ENCODE peak calls at places on chromosomes 12 and 14, in five cellular contexts. One of them, this sample, is unnamed.

GRCh38 chr14:104370256-104370870 is 209.2 kb upstream of the C14orf180 start:
- DNase-seq in AG09319: no peak
- DNase-seq in kidney: peak
- DNase-seq in fibroblast of lung: no peak
- DNase-seq in foreskin fibroblast: no peak
- DNase-seq in this sample: no peak

GRCh38 chr12:111066744-111067437 is 146.5 kb upstream of the MYL2 start:
- DNase-seq in AG09319: no peak
- DNase-seq in kidney: no peak
- DNase-seq in fibroblast of lung: no peak
- DNase-seq in foreskin fibroblast: no peak
- DNase-seq in this sample: no peak

GRCh38 chr12:22380029-22380428 is 45.5 kb upstream of the ST8SIA1 start:
- DNase-seq in AG09319: no peak
- DNase-seq in kidney: no peak
- DNase-seq in fibroblast of lung: no peak
- DNase-seq in foreskin fibroblast: no peak
- DNase-seq in this sample: no peak

GRCh38 chr12:105223358-105223840 is 12.6 kb downstream of the APPL2 start:
- DNase-seq in AG09319: no peak
- DNase-seq in kidney: no peak
- DNase-seq in fibroblast of lung: no peak
- DNase-seq in foreskin fibroblast: no peak
- DNase-seq in this sample: no peak

GRCh38 chr14:104119700-104120251 is 18.6 kb upstream of the KIF26A start:
- DNase-seq in AG09319: no peak
- DNase-seq in kidney: peak
- DNase-seq in fibroblast of lung: no peak
- DNase-seq in foreskin fibroblast: no peak
- DNase-seq in this sample: no peak

GRCh38 chr14:23056257-23056955 is 914 bp downstream of the CDH24 start:
- DNase-seq in AG09319: no peak
- DNase-seq in kidney: peak
- DNase-seq in fibroblast of lung: peak
- DNase-seq in foreskin fibroblast: peak
- DNase-seq in this sample: peak

GRCh38 chr14:61681413-61681812 is 13.9 kb upstream of the HIF1A start:
- DNase-seq in AG09319: no peak
- DNase-seq in kidney: no peak
- DNase-seq in fibroblast of lung: no peak
- DNase-seq in foreskin fibroblast: no peak
- DNase-seq in this sample: no peak

GRCh38 chr14:95609398-95609990 is 74.6 kb downstream of the GLRX5 start:
- DNase-seq in AG09319: no peak
- DNase-seq in kidney: no peak
- DNase-seq in fibroblast of lung: peak
- DNase-seq in foreskin fibroblast: peak
- DNase-seq in this sample: no peak

GRCh38 chr12:6914246-6914947 is at the start of gene ENO2:
- DNase-seq in AG09319: no peak
- DNase-seq in kidney: peak
- DNase-seq in fibroblast of lung: peak
- DNase-seq in foreskin fibroblast: peak
- DNase-seq in this sample: peak

GRCh38 chr12:12788131-12788530 is 2.7 kb downstream of the APOLD1 start:
- DNase-seq in AG09319: no peak
- DNase-seq in kidney: no peak
- DNase-seq in fibroblast of lung: no peak
- DNase-seq in foreskin fibroblast: no peak
- DNase-seq in this sample: no peak

GRCh38 chr12:130850418-130851021 is 11.5 kb upstream of the STX2 start:
- DNase-seq in AG09319: no peak
- DNase-seq in kidney: no peak
- DNase-seq in fibroblast of lung: no peak
- DNase-seq in foreskin fibroblast: no peak
- DNase-seq in this sample: no peak

GRCh38 chr12:12070674-12071661 is at the start of gene BCL2L14:
- DNase-seq in AG09319: no peak
- DNase-seq in kidney: no peak
- DNase-seq in fibroblast of lung: no peak
- DNase-seq in foreskin fibroblast: no peak
- DNase-seq in this sample: no peak

GRCh38 chr14:24428628-24429394 is 657 bp downstream of the CBLN3 start:
- DNase-seq in AG09319: no peak
- DNase-seq in kidney: no peak
- DNase-seq in fibroblast of lung: no peak
- DNase-seq in foreskin fibroblast: no peak
- DNase-seq in this sample: no peak

GRCh38 chr12:48677782-48678181 is 4.3 kb downstream of the KANSL2 start:
- DNase-seq in AG09319: no peak
- DNase-seq in kidney: no peak
- DNase-seq in fibroblast of lung: peak
- DNase-seq in foreskin fibroblast: no peak
- DNase-seq in this sample: no peak

GRCh38 chr12:7512528-7512927 is 9.0 kb upstream of the CD163 start:
- DNase-seq in AG09319: peak
- DNase-seq in kidney: no peak
- DNase-seq in fibroblast of lung: peak
- DNase-seq in foreskin fibroblast: peak
- DNase-seq in this sample: no peak

GRCh38 chr14:77878783-77879182 is 78.9 kb downstream of the ADCK1 start:
- DNase-seq in AG09319: no peak
- DNase-seq in kidney: no peak
- DNase-seq in fibroblast of lung: no peak
- DNase-seq in foreskin fibroblast: no peak
- DNase-seq in this sample: no peak

GRCh38 chr12:31962076-31962475 is 2.9 kb downstream of the RESF1 start:
- DNase-seq in AG09319: no peak
- DNase-seq in kidney: no peak
- DNase-seq in fibroblast of lung: no peak
- DNase-seq in foreskin fibroblast: no peak
- DNase-seq in this sample: no peak

GRCh38 chr12:116896525-116896924 is 14.2 kb upstream of the FBXW8 start:
- DNase-seq in AG09319: no peak
- DNase-seq in kidney: no peak
- DNase-seq in fibroblast of lung: no peak
- DNase-seq in foreskin fibroblast: no peak
- DNase-seq in this sample: no peak

GRCh38 chr14:58796636-58797429 is 159.1 kb downstream of the DACT1 start:
- DNase-seq in AG09319: no peak
- DNase-seq in kidney: no peak
- DNase-seq in fibroblast of lung: no peak
- DNase-seq in foreskin fibroblast: no peak
- DNase-seq in this sample: no peak

GRCh38 chr14:62743569-62743968 is 301.7 kb downstream of the KCNH5 start:
- DNase-seq in AG09319: no peak
- DNase-seq in kidney: no peak
- DNase-seq in fibroblast of lung: no peak
- DNase-seq in foreskin fibroblast: no peak
- DNase-seq in this sample: no peak

GRCh38 chr14:93137864-93138263 is 22.1 kb upstream of the ITPK1 start:
- DNase-seq in AG09319: no peak
- DNase-seq in kidney: peak
- DNase-seq in fibroblast of lung: peak
- DNase-seq in foreskin fibroblast: no peak
- DNase-seq in this sample: no peak

GRCh38 chr14:98701377-98701776 is 570.6 kb downstream of the BCL11B start:
- DNase-seq in AG09319: no peak
- DNase-seq in kidney: no peak
- DNase-seq in fibroblast of lung: no peak
- DNase-seq in foreskin fibroblast: no peak
- DNase-seq in this sample: no peak

GRCh38 chr14:80316426-80316825 is 105.1 kb upstream of the DIO2 start:
- DNase-seq in AG09319: no peak
- DNase-seq in kidney: no peak
- DNase-seq in fibroblast of lung: peak
- DNase-seq in foreskin fibroblast: no peak
- DNase-seq in this sample: no peak

GRCh38 chr12:106093246-106093645 is 45.5 kb downstream of the NUAK1 start:
- DNase-seq in AG09319: no peak
- DNase-seq in kidney: no peak
- DNase-seq in fibroblast of lung: no peak
- DNase-seq in foreskin fibroblast: no peak
- DNase-seq in this sample: no peak

GRCh38 chr14:30541318-30541717 is 17.6 kb upstream of the G2E3 start:
- DNase-seq in AG09319: no peak
- DNase-seq in kidney: no peak
- DNase-seq in fibroblast of lung: no peak
- DNase-seq in foreskin fibroblast: no peak
- DNase-seq in this sample: no peak

GRCh38 chr12:103640831-103641230 is 53.8 kb downstream of the STAB2 start:
- DNase-seq in AG09319: no peak
- DNase-seq in kidney: no peak
- DNase-seq in fibroblast of lung: no peak
- DNase-seq in foreskin fibroblast: no peak
- DNase-seq in this sample: no peak

GRCh38 chr12:126055521-126055920 is 990.3 kb downstream of the AACS start:
- DNase-seq in AG09319: no peak
- DNase-seq in kidney: no peak
- DNase-seq in fibroblast of lung: peak
- DNase-seq in foreskin fibroblast: no peak
- DNase-seq in this sample: no peak

GRCh38 chr14:92956961-92957360 is 34.0 kb downstream of the CHGA start:
- DNase-seq in AG09319: no peak
- DNase-seq in kidney: peak
- DNase-seq in fibroblast of lung: no peak
- DNase-seq in foreskin fibroblast: no peak
- DNase-seq in this sample: no peak

GRCh38 chr12:49543914-49544815 is 5.3 kb downstream of the KCNH3 start:
- DNase-seq in AG09319: no peak
- DNase-seq in kidney: no peak
- DNase-seq in fibroblast of lung: no peak
- DNase-seq in foreskin fibroblast: no peak
- DNase-seq in this sample: no peak

GRCh38 chr14:85463512-85463911 is 66.4 kb upstream of the FLRT2 start:
- DNase-seq in AG09319: no peak
- DNase-seq in kidney: no peak
- DNase-seq in fibroblast of lung: no peak
- DNase-seq in foreskin fibroblast: no peak
- DNase-seq in this sample: no peak

GRCh38 chr12:116040412-116040811 is 237.1 kb downstream of the MED13L start:
- DNase-seq in AG09319: no peak
- DNase-seq in kidney: no peak
- DNase-seq in fibroblast of lung: no peak
- DNase-seq in foreskin fibroblast: no peak
- DNase-seq in this sample: no peak

GRCh38 chr12:24591079-24591626 is 357.7 kb downstream of the BCAT1 start:
- DNase-seq in AG09319: no peak
- DNase-seq in kidney: no peak
- DNase-seq in fibroblast of lung: no peak
- DNase-seq in foreskin fibroblast: no peak
- DNase-seq in this sample: no peak
- TF ChIP-seq CTCF in AG09319: no peak
- TF ChIP-seq CTCF in kidney: no peak
- TF ChIP-seq CTCF in fibroblast of lung: no peak
- TF ChIP-seq CTCF in foreskin fibroblast: no peak
- TF ChIP-seq CTCF in this sample: no peak

DNA sequence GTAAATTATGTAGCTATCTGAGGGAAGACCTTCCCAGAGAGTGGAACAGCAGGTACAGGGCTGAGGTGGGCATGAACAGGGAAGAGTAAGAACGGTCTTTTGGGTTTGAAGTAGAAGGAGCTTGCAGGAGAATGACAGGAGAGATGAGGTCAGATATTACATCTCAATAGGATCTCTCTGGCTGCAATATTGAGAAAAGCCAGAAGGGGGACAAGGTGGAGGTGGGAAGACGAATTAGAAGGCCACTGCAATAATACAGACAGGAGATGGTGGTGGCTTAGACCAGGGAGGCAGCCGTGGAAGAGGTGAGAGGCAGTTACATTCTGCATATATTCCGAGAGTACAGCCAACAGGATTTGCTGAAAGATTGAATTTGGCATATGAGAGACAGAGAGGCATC is 310.2 kb downstream of the APAF1 start:
- DNase-seq in AG09319: no peak
- DNase-seq in kidney: no peak
- DNase-seq in fibroblast of lung: no peak
- DNase-seq in foreskin fibroblast: no peak
- DNase-seq in this sample: no peak
- TF ChIP-seq CTCF in AG09319: no peak
- TF ChIP-seq CTCF in kidney: no peak
- TF ChIP-seq CTCF in fibroblast of lung: no peak
- TF ChIP-seq CTCF in foreskin fibroblast: no peak
- TF ChIP-seq CTCF in this sample: no peak

GRCh38 chr14:68896132-68896531 is 83.0 kb downstream of the ACTN1 start:
- DNase-seq in AG09319: no peak
- DNase-seq in kidney: peak
- DNase-seq in fibroblast of lung: no peak
- DNase-seq in foreskin fibroblast: no peak
- DNase-seq in this sample: no peak
- TF ChIP-seq CTCF in AG09319: peak
- TF ChIP-seq CTCF in kidney: no peak
- TF ChIP-seq CTCF in fibroblast of lung: peak
- TF ChIP-seq CTCF in foreskin fibroblast: peak
- TF ChIP-seq CTCF in this sample: no peak

DNA sequence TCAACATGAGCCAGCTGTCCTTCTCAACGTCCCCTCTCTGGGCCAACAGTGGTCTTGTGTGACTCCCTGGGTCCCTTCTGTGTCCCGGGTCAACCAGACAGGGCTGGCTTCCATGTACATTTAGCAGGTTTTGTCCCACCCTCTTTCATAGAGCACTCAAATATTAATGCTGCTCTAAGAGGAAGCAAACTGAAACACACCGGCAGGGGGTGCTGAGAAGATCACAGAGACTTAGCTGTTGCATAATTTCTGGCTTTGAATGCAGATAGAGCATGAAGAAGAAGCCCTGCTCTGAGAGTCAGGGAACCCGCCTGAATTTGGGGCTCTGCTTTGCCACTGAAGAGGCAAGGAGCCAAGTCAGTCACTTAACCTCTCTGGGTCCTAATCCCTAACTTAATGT is 138.7 kb downstream of the ESRRB start:
- DNase-seq in AG09319: no peak
- DNase-seq in kidney: no peak
- DNase-seq in fibroblast of lung: peak
- DNase-seq in foreskin fibroblast: no peak
- DNase-seq in this sample: no peak
- TF ChIP-seq CTCF in AG09319: no peak
- TF ChIP-seq CTCF in kidney: no peak
- TF ChIP-seq CTCF in fibroblast of lung: peak
- TF ChIP-seq CTCF in foreskin fibroblast: no peak
- TF ChIP-seq CTCF in this sample: no peak

DNA sequence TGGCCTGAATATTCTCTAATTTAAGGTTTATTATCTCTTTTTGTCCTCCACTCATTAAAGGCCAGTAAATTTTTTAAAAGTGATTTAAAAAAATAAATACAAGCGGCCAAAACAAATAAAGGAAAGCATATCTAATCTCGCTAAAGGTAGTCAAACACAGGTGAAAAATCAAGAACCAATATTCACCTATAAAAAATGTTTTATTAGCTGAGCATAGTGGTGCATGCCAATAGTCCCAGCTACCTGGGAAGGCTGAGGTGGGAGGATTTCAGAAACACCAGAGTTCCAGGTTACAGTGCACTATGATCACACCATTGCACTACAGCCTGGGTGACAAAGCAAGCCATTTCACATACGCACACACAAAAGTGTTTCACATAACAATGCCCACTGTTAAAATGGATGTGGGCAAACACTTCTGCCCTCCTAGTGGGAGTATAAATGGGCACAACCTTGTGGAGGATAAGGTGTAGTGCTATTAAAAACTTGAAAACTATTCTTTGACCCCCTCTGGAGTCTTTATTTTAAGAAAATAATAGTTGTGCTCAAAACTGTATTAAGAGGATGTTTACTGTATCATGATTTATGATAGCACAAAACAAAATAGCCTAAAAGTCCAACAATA is 32.7 kb upstream of the NAP1L1 start:
- DNase-seq in AG09319: no peak
- DNase-seq in kidney: no peak
- DNase-seq in fibroblast of lung: no peak
- DNase-seq in foreskin fibroblast: no peak
- DNase-seq in this sample: no peak
- TF ChIP-seq CTCF in AG09319: no peak
- TF ChIP-seq CTCF in kidney: no peak
- TF ChIP-seq CTCF in fibroblast of lung: no peak
- TF ChIP-seq CTCF in foreskin fibroblast: no peak
- TF ChIP-seq CTCF in this sample: no peak